ENCODE peak calls at places on chromosome 20, in four cellular contexts. Z, I, P and S are unnamed samples.

GRCh38 chr20:41275181-41275793 is 42.2 kb downstream of the ZHX3 start:
- DNase-seq in Z (peak), I (no peak), P (peak), S (no peak)

GRCh38 chr20:59580208-59580980 is 23.9 kb upstream of the PHACTR3 start:
- DNase-seq in Z (peak), P (peak), I (no peak), S (no peak)

GRCh38 chr20:38692436-38693411 is 31.6 kb upstream of the SLC32A1 start:
- DNase-seq in I (peak), P (peak), Z (peak), S (peak)

GRCh38 chr20:62496525-62497218 is 20.9 kb upstream of the GATA5 start:
- DNase-seq in Z (no peak), P (peak), I (peak), S (no peak)

GRCh38 chr20:63087872-63088680 is 81.3 kb upstream of the BHLHE23 start:
- DNase-seq in I (no peak), Z (no peak), P (no peak), S (no peak)

GRCh38 chr20:31661625-31662371 is 24.1 kb downstream of the COX4I2 start:
- DNase-seq in P (peak), Z (peak), I (peak), S (peak)

GRCh38 chr20:48773837-48774418 is 53.9 kb downstream of the PREX1 start:
- DNase-seq in P (no peak), Z (no peak), I (no peak), S (no peak)

GRCh38 chr20:11352041-11352440 is 565.7 kb upstream of the BTBD3 start:
- DNase-seq in I (no peak), Z (peak), P (peak), S (no peak)

GRCh38 chr20:63172726-63173125 is 43.2 kb downstream of the YTHDF1 start:
- DNase-seq in I (no peak), Z (no peak), P (no peak), S (peak)

GRCh38 chr20:23203310-23203709 is 117.2 kb upstream of the CD93 start:
- DNase-seq in Z (no peak), P (no peak), I (no peak), S (no peak)

GRCh38 chr20:36744764-36745191 is 1.1 kb downstream of the NDRG3 start:
- DNase-seq in Z (peak), I (peak), P (peak), S (no peak)

GRCh38 chr20:1423625-1424106 is 30.8 kb upstream of the FKBP1A start:
- DNase-seq in P (no peak), I (peak), Z (peak), S (peak)

GRCh38 chr20:47886454-47887041 is 101.3 kb upstream of the SULF2 start:
- DNase-seq in Z (no peak), P (no peak), I (no peak), S (no peak)

GRCh38 chr20:37901667-37902503 is 1.0 kb upstream of the VSTM2L start:
- DNase-seq in I (peak), Z (peak), P (peak), S (peak)

GRCh38 chr20:63168861-63169260 is 47.1 kb downstream of the YTHDF1 start:
- DNase-seq in Z (no peak), P (no peak), I (no peak), S (no peak)

GRCh38 chr20:20210327-20210726 is 157.6 kb upstream of the INSM1 start:
- DNase-seq in P (no peak), Z (peak), I (no peak), S (peak)

GRCh38 chr20:53171065-53171464 is 198.9 kb downstream of the TSHZ2 start:
- DNase-seq in I (no peak), Z (no peak), P (no peak), S (peak)

GRCh38 chr20:23397961-23398360 is 23.3 kb downstream of the NAPB start:
- DNase-seq in Z (peak), I (no peak), P (peak), S (no peak)

GRCh38 chr20:5642155-5642981 is 107.8 kb upstream of the SHLD1 start:
- DNase-seq in Z (peak), P (peak), I (no peak), S (no peak)

GRCh38 chr20:15965165-15965564 is 608.1 kb downstream of the KIF16B start:
- DNase-seq in Z (no peak), I (no peak), P (no peak), S (no peak)